ENCODE peak calls at places on chromosomes 4 and X, in ten cellular contexts. D, V, J, R, O, C, X, U, K and Q are unnamed samples.

GRCh38 chr4:94338681-94339351 is 3.8 kb downstream of the HPGDS start:
- DNase-seq in D (no peak), V (no peak), J (no peak), R (no peak), O (no peak), C (no peak), X (no peak), U (no peak), K (no peak), Q (no peak)

GRCh38 chr4:125849869-125850268 is 535.1 kb downstream of the FAT4 start:
- DNase-seq in D (no peak), V (no peak), J (no peak), R (peak), O (no peak), C (peak), X (no peak), U (no peak), K (no peak), Q (no peak)

GRCh38 chrX:121062289-121062688 is 14.9 kb downstream of the GLUD2 start:
- DNase-seq in D (no peak), V (no peak), J (no peak), R (no peak), O (no peak), C (no peak), X (no peak), U (no peak), K (no peak), Q (no peak)

GRCh38 chr4:110631582-110632505 is 9.0 kb upstream of the PITX2 start:
- DNase-seq in D (no peak), V (peak), J (peak), R (peak), O (peak), C (peak), X (peak), U (no peak), K (peak), Q (peak)

GRCh38 chr4:40953253-40954118 is 203.7 kb downstream of the NSUN7 start:
- DNase-seq in D (no peak), V (no peak), J (no peak), R (no peak), O (no peak), C (no peak), X (no peak), U (no peak), K (no peak), Q (no peak)

GRCh38 chrX:22060451-22060940 is 28.4 kb downstream of the PHEX start:
- DNase-seq in D (no peak), V (no peak), J (no peak), R (peak), O (no peak), C (no peak), X (peak), U (no peak), K (no peak), Q (no peak)

GRCh38 chr4:78014889-78015886 is 41.9 kb upstream of the FRAS1 start:
- DNase-seq in D (no peak), V (no peak), J (no peak), R (no peak), O (no peak), C (no peak), X (no peak), U (no peak), K (no peak), Q (no peak)

GRCh38 chr4:143352052-143352451 is 15.4 kb downstream of the GAB1 start:
- DNase-seq in D (no peak), V (no peak), J (no peak), R (peak), O (no peak), C (no peak), X (no peak), U (no peak), K (no peak), Q (no peak)

GRCh38 chrX:79081895-79082512 is 62.5 kb upstream of the GPR174 start:
- DNase-seq in D (no peak), V (peak), J (peak), R (peak), O (no peak), C (peak), X (peak), U (no peak), K (peak), Q (no peak)

GRCh38 chr4:48570646-48571220 is 80.7 kb downstream of the ZAR1 start:
- DNase-seq in D (no peak), V (no peak), J (no peak), R (peak), O (no peak), C (peak), X (no peak), U (no peak), K (no peak), Q (no peak)

GRCh38 chr4:107854326-107855030 is 29.7 kb downstream of the SGMS2 start:
- DNase-seq in D (no peak), V (no peak), J (no peak), R (peak), O (no peak), C (peak), X (no peak), U (no peak), K (no peak), Q (no peak)

GRCh38 chr4:61511716-61512488 is 311.8 kb downstream of the ADGRL3 start:
- DNase-seq in D (no peak), V (no peak), J (no peak), R (peak), O (no peak), C (no peak), X (no peak), U (no peak), K (no peak), Q (no peak)

GRCh38 chrX:153438522-153438921 is 7.3 kb downstream of the TREX2 start:
- DNase-seq in D (no peak), V (no peak), J (no peak), R (peak), O (no peak), C (no peak), X (peak), U (no peak), K (no peak), Q (no peak)

GRCh38 chrX:108053218-108053617 is 8.4 kb downstream of the VSIG1 start:
- DNase-seq in D (no peak), V (no peak), J (no peak), R (no peak), O (no peak), C (no peak), X (no peak), U (no peak), K (no peak), Q (no peak)

GRCh38 chr4:150402968-150403367 is 179.0 kb upstream of the MAB21L2 start:
- DNase-seq in D (no peak), V (no peak), J (no peak), R (no peak), O (no peak), C (no peak), X (peak), U (peak), K (no peak), Q (no peak)

GRCh38 chrX:46642145-46642544 is 68.6 kb downstream of the CHST7 start:
- DNase-seq in D (no peak), V (peak), J (no peak), R (peak), O (no peak), C (no peak), X (peak), U (no peak), K (no peak), Q (no peak)

GRCh38 chr4:78018271-78019049 is 38.7 kb upstream of the FRAS1 start:
- DNase-seq in D (no peak), V (no peak), J (no peak), R (peak), O (no peak), C (no peak), X (no peak), U (no peak), K (no peak), Q (no peak)

GRCh38 chr4:177448850-177449249 is 6.6 kb upstream of the AGA start:
- DNase-seq in D (no peak), V (no peak), J (no peak), R (peak), O (no peak), C (peak), X (no peak), U (no peak), K (no peak), Q (no peak)

DNA sequence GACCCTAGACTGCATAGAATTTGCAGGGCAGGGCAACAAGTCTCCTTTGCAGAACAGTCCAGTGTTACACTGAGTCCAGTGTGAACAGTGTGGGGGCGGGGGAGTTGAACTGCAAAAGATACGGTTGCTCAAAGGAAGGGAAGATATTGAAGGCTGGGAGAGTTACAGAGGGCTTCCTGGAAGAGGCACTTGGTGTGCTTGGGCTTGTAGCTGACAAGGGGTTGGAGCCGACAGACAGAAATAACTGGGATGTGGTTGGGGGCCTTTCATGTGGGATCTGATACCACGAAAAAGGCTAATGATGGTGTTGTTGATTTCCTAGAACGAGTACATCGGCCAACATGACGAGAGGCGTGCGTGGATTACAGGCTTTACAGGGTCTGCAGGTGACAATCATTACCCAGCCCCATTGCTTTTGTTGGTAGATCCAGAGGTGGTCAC is 6.1 kb downstream of the XPNPEP2 start:
- DNase-seq in D (no peak), V (no peak), J (no peak), R (no peak), O (no peak), C (no peak), X (no peak), U (no peak), K (no peak), Q (no peak)
- TF ChIP-seq CTCF in D (no peak), V (no peak), J (no peak), R (no peak), O (no peak), C (no peak), X (no peak), U (no peak), K (no peak), Q (no peak)

GRCh38 chr4:73970011-73970410 is 11.8 kb downstream of the PF4 start:
- DNase-seq in D (no peak), V (no peak), J (no peak), R (no peak), O (no peak), C (no peak), X (no peak), U (no peak), K (no peak), Q (no peak)

GRCh38 chr4:73962724-73963123 is 19.1 kb downstream of the PF4 start:
- DNase-seq in D (no peak), V (no peak), J (no peak), R (no peak), O (no peak), C (no peak), X (no peak), U (no peak), K (no peak), Q (no peak)

GRCh38 chr4:73967891-73968290 is 13.9 kb downstream of the PF4 start:
- DNase-seq in D (no peak), V (no peak), J (no peak), R (no peak), O (no peak), C (no peak), X (no peak), U (no peak), K (no peak), Q (no peak)

GRCh38 chr4:73970945-73971344 is 10.9 kb downstream of the PF4 start:
- DNase-seq in D (no peak), V (no peak), J (no peak), R (no peak), O (no peak), C (no peak), X (no peak), U (no peak), K (no peak), Q (no peak)

GRCh38 chr4:73964862-73965611 is 16.8 kb downstream of the PF4 start:
- DNase-seq in D (no peak), V (no peak), J (no peak), R (peak), O (no peak), C (no peak), X (peak), U (no peak), K (peak), Q (no peak)
- TF ChIP-seq CTCF in D (no peak), V (no peak), J (peak), R (peak), O (no peak), C (peak), X (peak), U (no peak), K (peak), Q (peak)

GRCh38 chr4:57614533-57614932 is 504.3 kb upstream of the IGFBP7 start:
- DNase-seq in D (no peak), V (no peak), J (no peak), R (no peak), O (no peak), C (no peak), X (no peak), U (no peak), K (no peak), Q (no peak)
- TF ChIP-seq CTCF in D (no peak), V (no peak), J (no peak), R (no peak), O (no peak), C (no peak), X (no peak), U (no peak), K (no peak), Q (no peak)

GRCh38 chrX:39811391-39811790 is 286.4 kb downstream of the BCOR start:
- DNase-seq in D (no peak), V (no peak), J (no peak), R (no peak), O (no peak), C (no peak), X (no peak), U (no peak), K (no peak), Q (no peak)
- TF ChIP-seq CTCF in D (no peak), V (no peak), J (no peak), R (no peak), O (no peak), C (no peak), X (no peak), U (no peak), K (no peak), Q (no peak)

GRCh38 chr4:175633310-175633709 is 178.8 kb downstream of the GPM6A start:
- DNase-seq in D (no peak), V (no peak), J (no peak), R (no peak), O (no peak), C (no peak), X (no peak), U (no peak), K (no peak), Q (no peak)

GRCh38 chr4:175639346-175639745 is 172.7 kb downstream of the GPM6A start:
- DNase-seq in D (no peak), V (no peak), J (no peak), R (no peak), O (no peak), C (no peak), X (no peak), U (no peak), K (no peak), Q (no peak)

GRCh38 chr4:175641053-175641452 is 171.0 kb downstream of the GPM6A start:
- DNase-seq in D (no peak), V (no peak), J (no peak), R (no peak), O (no peak), C (no peak), X (no peak), U (no peak), K (no peak), Q (no peak)

GRCh38 chr4:175635513-175635912 is 176.6 kb downstream of the GPM6A start:
- DNase-seq in D (no peak), V (no peak), J (no peak), R (no peak), O (no peak), C (no peak), X (no peak), U (no peak), K (no peak), Q (no peak)

GRCh38 chr4:175637762-175638161 is 174.3 kb downstream of the GPM6A start:
- DNase-seq in D (no peak), V (no peak), J (no peak), R (no peak), O (no peak), C (no peak), X (no peak), U (no peak), K (no peak), Q (no peak)
- TF ChIP-seq CTCF in D (no peak), V (no peak), J (no peak), R (no peak), O (no peak), C (no peak), X (no peak), U (no peak), K (no peak), Q (no peak)